ENCODE peak calls at places on chromosomes 6 and 20, in ten cellular contexts. W is sigmoid colon, A is HCT116, T is vagina, X is endothelial cell of umbilical vein, C is ovary, K is lower leg skin, M is K562, O is transverse colon, R is A549. Z is an unnamed sample.

GRCh38 chr6:136471372-136471771 is 78.8 kb downstream of the MAP7 start:
- DNase-seq in W (no peak), A (no peak), T (no peak), X (no peak), C (no peak), K (no peak), M (no peak), O (no peak), R (no peak), Z (no peak)

GRCh38 chr20:2179957-2180356 is 78.3 kb downstream of the STK35 start:
- DNase-seq in W (no peak), A (no peak), T (no peak), X (no peak), C (no peak), K (peak), M (no peak), O (no peak), R (no peak), Z (no peak)

GRCh38 chr20:2654831-2655230 is 2.4 kb downstream of the NOP56 start:
- DNase-seq in W (no peak), A (no peak), T (no peak), X (no peak), C (no peak), K (no peak), M (no peak), O (no peak), R (no peak), Z (no peak)

GRCh38 chr20:54622338-54623280 is 147.2 kb downstream of the DOK5 start:
- DNase-seq in W (no peak), A (no peak), T (no peak), X (no peak), C (no peak), K (no peak), M (no peak), O (no peak), R (no peak), Z (peak)

GRCh38 chr20:14612389-14612788 is 275.0 kb upstream of the FLRT3 start:
- DNase-seq in W (no peak), A (no peak), T (no peak), X (no peak), C (no peak), K (no peak), M (no peak), O (no peak), R (no peak), Z (no peak)

GRCh38 chr6:11969092-11969491 is 43.0 kb upstream of the HIVEP1 start:
- DNase-seq in W (no peak), A (no peak), T (no peak), X (peak), C (peak), K (no peak), M (no peak), O (no peak), R (no peak), Z (no peak)

GRCh38 chr6:63844287-63844686 is 208.7 kb downstream of the PHF3 start:
- DNase-seq in W (no peak), A (no peak), T (no peak), X (no peak), C (no peak), K (no peak), M (no peak), O (no peak), R (no peak), Z (no peak)

GRCh38 chr20:48405909-48406308 is 421.9 kb downstream of the PREX1 start:
- DNase-seq in W (no peak), A (no peak), T (no peak), X (no peak), C (no peak), K (no peak), M (peak), O (no peak), R (peak), Z (no peak)

GRCh38 chr6:48567016-48567415 is 456.0 kb upstream of the PTCHD4 start:
- DNase-seq in W (no peak), A (no peak), T (no peak), X (no peak), C (no peak), K (no peak), M (no peak), O (no peak), R (no peak), Z (no peak)

GRCh38 chr6:52560462-52560861 is 16.4 kb downstream of the TRAM2 start:
- DNase-seq in W (no peak), A (no peak), T (no peak), X (no peak), C (no peak), K (no peak), M (no peak), O (no peak), R (no peak), Z (no peak)

GRCh38 chr20:61047515-61047914 is 204.5 kb upstream of the CDH4 start:
- DNase-seq in W (peak), A (no peak), T (no peak), X (no peak), C (no peak), K (peak), M (no peak), O (no peak), R (no peak), Z (no peak)

GRCh38 chr6:142918339-142919042 is 26.5 kb downstream of the HIVEP2 start:
- DNase-seq in W (no peak), A (no peak), T (no peak), X (peak), C (no peak), K (no peak), M (no peak), O (no peak), R (no peak), Z (no peak)

GRCh38 chr6:6556738-6557503 is 31.6 kb upstream of the LY86 start:
- DNase-seq in W (no peak), A (peak), T (no peak), X (peak), C (no peak), K (peak), M (peak), O (peak), R (peak), Z (no peak)

GRCh38 chr6:127464161-127464880 is 5.1 kb upstream of the KIAA0408 start:
- DNase-seq in W (no peak), A (no peak), T (no peak), X (no peak), C (no peak), K (no peak), M (no peak), O (no peak), R (no peak), Z (peak)

GRCh38 chr6:96286503-96286902 is 235.1 kb upstream of the UFL1 start:
- DNase-seq in W (no peak), A (no peak), T (no peak), X (no peak), C (no peak), K (no peak), M (no peak), O (no peak), R (no peak), Z (no peak)

GRCh38 chr20:33679758-33680485 is 5.7 kb upstream of the NECAB3 start:
- DNase-seq in W (no peak), A (no peak), T (no peak), X (no peak), C (peak), K (no peak), M (no peak), O (no peak), R (no peak), Z (no peak)

GRCh38 chr6:147958683-147959082 is 384.0 kb upstream of the SASH1 start:
- DNase-seq in W (no peak), A (no peak), T (no peak), X (no peak), C (no peak), K (no peak), M (no peak), O (no peak), R (no peak), Z (no peak)

GRCh38 chr6:17179246-17180073 is 77.6 kb downstream of the STMND1 start:
- DNase-seq in W (no peak), A (no peak), T (no peak), X (no peak), C (no peak), K (no peak), M (no peak), O (no peak), R (peak), Z (no peak)

GRCh38 chr20:61480158-61480825 is 228.2 kb downstream of the CDH4 start:
- DNase-seq in W (no peak), A (no peak), T (no peak), X (no peak), C (no peak), K (peak), M (no peak), O (no peak), R (no peak), Z (no peak)

GRCh38 chr20:35909796-35910195 is 44.5 kb downstream of the SCAND1 start:
- DNase-seq in W (no peak), A (no peak), T (no peak), X (no peak), C (no peak), K (peak), M (no peak), O (no peak), R (no peak), Z (no peak)

GRCh38 chr6:4313044-4313686 is 177.8 kb upstream of the ECI2 start:
- DNase-seq in W (peak), A (peak), T (peak), X (peak), C (no peak), K (peak), M (no peak), O (peak), R (peak), Z (no peak)

GRCh38 chr6:122652431-122652830 is 42.2 kb downstream of the PKIB start:
- DNase-seq in W (no peak), A (no peak), T (no peak), X (no peak), C (no peak), K (no peak), M (no peak), O (no peak), R (peak), Z (no peak)

GRCh38 chr6:40485300-40485699 is 101.9 kb downstream of the LRFN2 start:
- DNase-seq in W (no peak), A (no peak), T (no peak), X (no peak), C (no peak), K (no peak), M (no peak), O (no peak), R (no peak), Z (no peak)

GRCh38 chr6:98957440-98957839 is 9.7 kb upstream of the FBXL4 start:
- DNase-seq in W (no peak), A (peak), T (no peak), X (peak), C (no peak), K (peak), M (no peak), O (peak), R (no peak), Z (no peak)

GRCh38 chr6:161362266-161362665 is 88.4 kb upstream of the AGPAT4 start:
- DNase-seq in W (no peak), A (no peak), T (no peak), X (no peak), C (no peak), K (no peak), M (no peak), O (no peak), R (no peak), Z (no peak)

GRCh38 chr6:158559895-158560786 is at the start of gene TMEM181:
- DNase-seq in W (peak), A (peak), T (no peak), X (peak), C (peak), K (peak), M (peak), O (peak), R (peak), Z (peak)

GRCh38 chr6:46521464-46521971 is 30.3 kb upstream of the RCAN2 start:
- DNase-seq in W (no peak), A (no peak), T (no peak), X (no peak), C (no peak), K (no peak), M (no peak), O (no peak), R (no peak), Z (no peak)

GRCh38 chr20:32019156-32019510 is 8.9 kb downstream of the CCM2L start:
- DNase-seq in W (no peak), A (no peak), T (no peak), X (no peak), C (no peak), K (no peak), M (peak), O (no peak), R (peak), Z (no peak)

GRCh38 chr6:133973109-133973971 is 20.3 kb downstream of the TBPL1 start:
- DNase-seq in W (no peak), A (peak), T (no peak), X (peak), C (no peak), K (no peak), M (peak), O (no peak), R (peak), Z (no peak)

GRCh38 chr6:9139762-9140161 is 704.4 kb upstream of the SLC35B3 start:
- DNase-seq in W (no peak), A (no peak), T (no peak), X (no peak), C (no peak), K (no peak), M (no peak), O (no peak), R (no peak), Z (no peak)

GRCh38 chr6:77231438-77232305 is 231.6 kb downstream of the HTR1B start:
- DNase-seq in W (no peak), A (no peak), T (no peak), X (peak), C (no peak), K (no peak), M (no peak), O (no peak), R (no peak), Z (no peak)

GRCh38 chr6:154232013-154232920 is 124.3 kb downstream of the IPCEF1 start:
- DNase-seq in W (no peak), A (no peak), T (no peak), X (no peak), C (no peak), K (no peak), M (no peak), O (no peak), R (no peak), Z (no peak)

GRCh38 chr6:16576391-16577368 is 184.6 kb downstream of the ATXN1 start:
- DNase-seq in W (no peak), A (no peak), T (no peak), X (no peak), C (no peak), K (no peak), M (no peak), O (peak), R (peak), Z (no peak)

DNA sequence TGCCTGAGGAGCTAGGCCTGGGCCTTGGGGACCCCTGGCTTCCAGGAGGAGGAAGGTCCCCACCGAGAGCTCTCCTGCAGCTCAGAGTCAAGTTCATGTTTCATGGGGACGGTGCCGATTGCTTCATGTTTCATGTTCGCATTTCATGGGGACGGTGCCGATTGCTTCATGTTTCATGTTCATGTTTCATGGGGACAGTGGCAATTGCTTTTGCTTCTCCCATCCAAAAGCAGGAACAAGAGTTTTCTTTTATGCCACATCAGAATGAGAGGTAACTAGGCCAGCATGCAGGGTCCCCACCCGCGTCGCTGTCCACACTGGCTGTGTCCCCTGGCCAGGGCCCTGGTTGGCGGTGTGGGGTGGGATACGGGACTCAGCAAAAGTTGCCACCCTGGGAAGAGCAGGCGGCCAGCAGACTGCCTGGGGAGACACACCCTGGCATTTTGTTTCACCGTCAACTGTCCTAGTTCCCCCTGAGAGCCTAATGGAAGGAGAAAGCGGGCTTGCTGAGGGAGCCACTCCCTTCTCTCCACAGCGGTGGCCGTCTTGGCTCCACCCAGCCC is 46.0 kb downstream of the DACT2 start:
- DNase-seq in W (no peak), A (no peak), T (no peak), X (no peak), C (no peak), K (peak), M (no peak), O (no peak), R (no peak), Z (no peak)
- TF ChIP-seq CTCF in W (no peak), A (no peak), T (no peak), X (no peak), C (no peak), K (no peak), M (no peak), O (no peak), R (no peak), Z (no peak)

GRCh38 chr20:415820-416322 is 7.8 kb downstream of the RBCK1 start:
- DNase-seq in W (no peak), A (no peak), T (no peak), X (no peak), C (no peak), K (no peak), M (peak), O (no peak), R (no peak), Z (no peak)
- TF ChIP-seq POLR2A in W (no peak), A (no peak), T (no peak), X (no peak), C (no peak), K (no peak), M (no peak), O (no peak), R (no peak), Z (no peak)

GRCh38 chr6:42338573-42339218 is 113.0 kb downstream of the TRERF1 start:
- DNase-seq in W (no peak), A (peak), T (no peak), X (peak), C (no peak), K (no peak), M (no peak), O (no peak), R (peak), Z (no peak)
- TF ChIP-seq CTCF in W (no peak), A (no peak), T (no peak), X (no peak), C (no peak), K (no peak), M (no peak), O (no peak), R (no peak), Z (no peak)

GRCh38 chr6:43773050-43773956 is 3.3 kb downstream of the VEGFA start:
- DNase-seq in W (peak), A (peak), T (no peak), X (peak), C (peak), K (peak), M (peak), O (peak), R (peak), Z (no peak)

GRCh38 chr6:43776115-43776798 is 6.2 kb downstream of the VEGFA start:
- DNase-seq in W (peak), A (no peak), T (no peak), X (no peak), C (no peak), K (no peak), M (no peak), O (no peak), R (no peak), Z (no peak)

GRCh38 chr6:43772571-43773049 is 2.6 kb downstream of the VEGFA start:
- DNase-seq in W (peak), A (no peak), T (no peak), X (peak), C (no peak), K (peak), M (peak), O (peak), R (peak), Z (no peak)

GRCh38 chr6:43774776-43775583 is 5.0 kb downstream of the VEGFA start:
- DNase-seq in W (peak), A (no peak), T (no peak), X (peak), C (peak), K (peak), M (peak), O (peak), R (peak), Z (peak)

GRCh38 chr6:43773981-43774775 is 4.2 kb downstream of the VEGFA start:
- DNase-seq in W (peak), A (no peak), T (no peak), X (no peak), C (no peak), K (no peak), M (no peak), O (no peak), R (no peak), Z (no peak)
- TF ChIP-seq POLR2A in W (no peak), A (no peak), T (no peak), X (no peak), C (no peak), K (no peak), M (no peak), O (no peak), R (no peak), Z (no peak)

GRCh38 chr6:137655291-137655690 is 161.1 kb upstream of the OLIG3 start:
- DNase-seq in W (no peak), A (no peak), T (no peak), X (no peak), C (no peak), K (no peak), M (no peak), O (no peak), R (no peak), Z (no peak)
- TF ChIP-seq CTCF in W (no peak), A (no peak), T (no peak), X (no peak), C (no peak), K (no peak), M (no peak), O (no peak), R (no peak), Z (no peak)

DNA sequence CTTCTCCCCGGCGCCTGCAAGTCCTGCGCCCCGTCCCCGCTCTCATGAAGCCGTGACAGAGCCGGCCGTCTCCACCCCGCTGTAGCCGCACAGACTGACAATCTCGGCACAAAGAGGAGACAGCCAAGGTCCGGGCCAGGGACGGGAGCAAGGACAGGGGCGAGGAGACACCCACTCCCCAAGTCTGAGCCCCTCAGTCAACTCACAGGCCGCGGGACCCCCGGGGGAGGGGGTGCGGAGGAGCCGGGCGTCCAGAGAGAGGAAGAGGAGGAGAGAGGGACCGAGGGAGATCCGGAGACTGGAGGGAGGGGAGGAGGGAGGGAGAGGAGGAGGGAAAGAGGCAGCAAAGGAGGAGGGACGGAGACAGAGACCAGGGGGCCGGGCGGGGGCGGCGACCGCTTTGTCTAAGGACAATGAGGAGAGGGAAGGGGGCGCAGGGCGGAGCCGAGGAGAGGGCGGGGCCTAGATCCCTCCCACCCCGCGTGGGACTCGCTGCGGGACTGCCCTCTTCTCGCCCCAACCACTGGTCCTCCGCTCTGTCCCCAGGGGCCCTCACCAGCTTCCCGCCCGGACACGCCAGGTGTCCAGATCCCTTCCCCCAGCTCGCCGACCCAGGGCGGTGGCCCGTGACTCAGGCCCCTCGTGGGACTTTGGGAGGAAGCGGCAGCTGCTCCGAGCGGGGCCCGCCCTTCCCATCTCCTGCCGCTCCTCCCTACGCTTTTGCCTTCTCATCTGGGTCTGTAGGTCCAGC is 638 bp upstream of the PPP1R18 start:
- DNase-seq in W (peak), A (no peak), T (peak), X (peak), C (peak), K (peak), M (peak), O (peak), R (peak), Z (peak)
- TF ChIP-seq POLR2A in W (peak), A (peak), T (peak), X (peak), C (peak), K (no peak), M (peak), O (no peak), R (no peak), Z (peak)

DNA sequence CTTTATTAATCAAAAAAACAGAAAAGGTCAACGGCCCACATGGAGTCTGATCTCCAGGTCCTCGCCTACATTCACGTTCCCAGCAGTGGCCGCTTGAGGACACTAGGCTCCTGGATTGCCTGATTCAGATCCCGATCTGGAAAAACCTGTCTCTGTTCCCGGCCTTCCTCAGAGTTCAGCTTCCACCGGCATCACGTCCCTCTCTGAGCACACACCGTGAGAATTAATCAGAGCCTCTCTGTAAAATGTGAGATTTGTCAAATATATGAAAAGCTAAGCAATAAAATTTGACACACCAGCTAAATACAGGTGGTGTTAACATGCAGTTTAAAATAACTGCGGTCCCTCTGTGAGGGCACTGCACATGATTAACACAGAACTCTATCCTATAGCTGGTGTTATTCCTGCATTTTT is 122.8 kb upstream of the COL21A1 start:
- DNase-seq in W (peak), A (peak), T (no peak), X (peak), C (peak), K (peak), M (peak), O (peak), R (peak), Z (peak)
- TF ChIP-seq CTCF in W (peak), A (peak), T (peak), X (peak), C (no peak), K (peak), M (peak), O (peak), R (peak), Z (peak)

Z was measured in tibial nerve.